ENCODE peak calls at places on chromosomes 5 and 9, in four cellular contexts. K is fibroblast of lung, G is transverse colon, Z is SK-N-SH. M is an unnamed sample. For H3K4me1, the result is how much of the 10 kb centered on the place peaks cover.

GRCh38 chr9:116939605-116940004 is 252.5 kb downstream of the TRIM32 start:
- DNase-seq in K (peak), Z (no peak), G (no peak), M (no peak)

GRCh38 chr5:65774346-65774745 is 52.3 kb downstream of the NLN start:
- DNase-seq in K (peak), Z (no peak), G (no peak), M (no peak)

GRCh38 chr5:168752416-168753190 is 173.4 kb upstream of the PANK3 start:
- DNase-seq in Z (no peak), K (no peak), G (no peak), M (no peak)

GRCh38 chr5:140295414-140295813 is 7.5 kb downstream of the PFDN1 start:
- DNase-seq in G (peak), Z (no peak), K (peak), M (no peak)

GRCh38 chr5:173187054-173187743 is 42.9 kb downstream of the BNIP1 start:
- DNase-seq in Z (no peak), G (no peak), K (no peak), M (no peak)

GRCh38 chr5:35903631-35904203 is 34.7 kb downstream of the CAPSL start:
- DNase-seq in Z (no peak), K (no peak), G (no peak), M (no peak)

GRCh38 chr5:168341178-168341577 is 49.7 kb downstream of the WWC1 start:
- DNase-seq in K (no peak), G (no peak), Z (no peak), M (no peak)

GRCh38 chr9:6852243-6852963 is 94.6 kb downstream of the KDM4C start:
- DNase-seq in K (peak), G (no peak), Z (no peak), M (no peak)

GRCh38 chr5:73135429-73136276 is 15.3 kb downstream of the TMEM171 start:
- DNase-seq in Z (peak), K (peak), G (no peak), M (no peak)

GRCh38 chr5:148949871-148950863 is 112.7 kb downstream of the SH3TC2 start:
- DNase-seq in Z (no peak), G (peak), K (peak), M (no peak)

GRCh38 chr9:4290427-4290837 is 9.4 kb downstream of the GLIS3 start:
- DNase-seq in Z (no peak), K (no peak), G (no peak), M (no peak)

GRCh38 chr5:142644127-142644526 is 41.8 kb downstream of the FGF1 start:
- DNase-seq in K (peak), G (no peak), Z (no peak), M (no peak)

GRCh38 chr5:142644640-142645361 is 41.1 kb downstream of the FGF1 start:
- DNase-seq in Z (no peak), K (peak), G (peak), M (no peak)

GRCh38 chr5:142641681-142642080 is 44.2 kb downstream of the FGF1 start:
- DNase-seq in K (peak), G (no peak), Z (no peak), M (no peak)

GRCh38 chr5:142642427-142642826 is 43.5 kb downstream of the FGF1 start:
- DNase-seq in G (no peak), Z (no peak), K (no peak), M (no peak)

GRCh38 chr5:142645456-142645855 is 40.4 kb downstream of the FGF1 start:
- DNase-seq in G (no peak), K (no peak), Z (no peak), M (no peak)
- H3K4me3 ChIP-seq in G (no peak), K (no peak), Z (no peak), M (no peak)

GRCh38 chr9:123063172-123063508 is 29.7 kb downstream of the GPR21 start:
- DNase-seq in K (peak), Z (no peak), G (no peak), M (no peak)
- H3K4me1 ChIP-seq in K (under half), Z (under half), G (under half), M (under half)

GRCh38 chr9:31608413-31608812 is 776.0 kb upstream of the ACO1 start:
- DNase-seq in Z (no peak), K (peak), G (no peak), M (no peak)
- H3K4me3 ChIP-seq in Z (no peak), K (no peak), G (no peak), M (no peak)

DNA sequence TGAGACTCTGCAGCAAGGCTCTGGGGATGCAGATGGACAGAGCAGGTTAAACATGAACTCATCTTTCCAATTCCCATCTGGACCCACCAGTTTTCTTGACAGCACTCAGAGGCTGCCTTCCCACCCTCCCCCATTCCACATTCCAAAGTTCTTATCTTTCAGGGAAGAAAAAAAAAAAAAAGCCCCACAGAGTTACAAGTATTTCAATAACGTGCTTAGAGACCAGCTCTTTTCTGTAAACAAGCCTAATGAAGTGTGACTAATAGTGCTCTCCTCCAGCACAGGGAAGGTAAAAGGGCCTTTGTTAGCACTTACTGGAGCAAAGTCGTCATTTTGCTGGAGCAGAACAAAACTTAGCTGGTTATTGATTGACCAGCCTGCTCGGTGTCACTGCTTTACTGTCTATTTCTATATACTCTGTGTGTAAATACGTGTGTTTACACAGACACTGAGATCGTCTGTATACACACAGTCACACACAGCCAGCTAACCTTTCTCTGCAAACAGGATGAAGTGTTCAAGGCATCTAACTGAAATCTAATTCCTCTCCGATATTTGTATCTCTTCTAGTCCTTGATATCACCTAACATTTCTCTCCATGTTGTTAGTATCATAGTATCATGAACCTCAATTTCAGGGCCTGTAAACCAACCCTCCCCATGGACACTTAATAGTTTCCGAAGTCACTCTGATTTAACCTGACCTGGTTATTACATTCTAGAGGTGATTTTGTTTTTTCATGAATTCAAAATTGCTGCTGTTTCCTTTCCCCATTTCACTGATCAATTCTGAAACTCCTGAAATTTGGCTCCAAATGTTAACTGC is 84.9 kb downstream of the ZNF608 start:
- DNase-seq in Z (no peak), G (no peak), K (peak), M (peak)
- H3K4me1 ChIP-seq in Z (under half), G (half or more), K (under half), M (half or more)

M was measured in Caco-2.